ENCODE peak calls at places on chromosomes 7 and 10, in five cellular contexts. One of them, this sample, is unnamed.
A peak's percentile ranks its signal among the peaks of the same experiment; 100 is the strongest.

GRCh38 chr7:149714910-149715471 is 58.4 kb downstream of the ZNF467 start:
- DNase-seq in NB4: no peak
- DNase-seq in cardiac fibroblast: no peak
- DNase-seq in A549: no peak
- DNase-seq in choroid plexus epithelial cell: no peak
- DNase-seq in this sample: no peak

GRCh38 chr10:125089486-125089885 is 70.9 kb downstream of the CTBP2 start:
- DNase-seq in NB4: no peak
- DNase-seq in cardiac fibroblast: no peak
- DNase-seq in A549: no peak
- DNase-seq in choroid plexus epithelial cell: no peak
- DNase-seq in this sample: no peak

GRCh38 chr10:52308251-52309031 is 5.6 kb upstream of the DKK1 start:
- DNase-seq in NB4: peak; percentile 65
- DNase-seq in cardiac fibroblast: peak; percentile 86
- DNase-seq in A549: peak; percentile 80
- DNase-seq in choroid plexus epithelial cell: peak; percentile 91
- DNase-seq in this sample: no peak

GRCh38 chr10:45513586-45513985 is 139.6 kb downstream of the ALOX5 start:
- DNase-seq in NB4: no peak
- DNase-seq in cardiac fibroblast: no peak
- DNase-seq in A549: no peak
- DNase-seq in choroid plexus epithelial cell: no peak
- DNase-seq in this sample: no peak

GRCh38 chr10:131049051-131049450 is 262.5 kb downstream of the TCERG1L start:
- DNase-seq in NB4: no peak
- DNase-seq in cardiac fibroblast: no peak
- DNase-seq in A549: no peak
- DNase-seq in choroid plexus epithelial cell: no peak
- DNase-seq in this sample: no peak

GRCh38 chr7:37901236-37901827 is 15.3 kb downstream of the SFRP4 start:
- DNase-seq in NB4: peak; percentile 79
- DNase-seq in cardiac fibroblast: peak; percentile 73
- DNase-seq in A549: peak; percentile 83
- DNase-seq in choroid plexus epithelial cell: peak; percentile 75
- DNase-seq in this sample: no peak

GRCh38 chr7:36474283-36475010 is 84.8 kb downstream of the ANLN start:
- DNase-seq in NB4: peak; percentile 79
- DNase-seq in cardiac fibroblast: peak; percentile 54
- DNase-seq in A549: no peak
- DNase-seq in choroid plexus epithelial cell: no peak
- DNase-seq in this sample: no peak

GRCh38 chr10:6239213-6239991 is 36.7 kb downstream of the PFKFB3 start:
- DNase-seq in NB4: peak; percentile 94
- DNase-seq in cardiac fibroblast: peak; percentile 97
- DNase-seq in A549: peak; percentile 98
- DNase-seq in choroid plexus epithelial cell: peak; percentile 97
- DNase-seq in this sample: peak; percentile 93

GRCh38 chr10:78970261-78970660 is 98.5 kb upstream of the ZMIZ1 start:
- DNase-seq in NB4: no peak
- DNase-seq in cardiac fibroblast: no peak
- DNase-seq in A549: no peak
- DNase-seq in choroid plexus epithelial cell: no peak
- DNase-seq in this sample: no peak

GRCh38 chr10:78649429-78649828 is 419.3 kb upstream of the ZMIZ1 start:
- DNase-seq in NB4: no peak
- DNase-seq in cardiac fibroblast: no peak
- DNase-seq in A549: no peak
- DNase-seq in choroid plexus epithelial cell: no peak
- DNase-seq in this sample: no peak

GRCh38 chr10:13984647-13985155 is 346.0 kb downstream of the FRMD4A start:
- DNase-seq in NB4: no peak
- DNase-seq in cardiac fibroblast: peak; percentile 99
- DNase-seq in A549: peak; percentile 43
- DNase-seq in choroid plexus epithelial cell: peak; percentile 46
- DNase-seq in this sample: no peak

GRCh38 chr7:29017666-29018065 is 59.5 kb upstream of the TRIL start:
- DNase-seq in NB4: no peak
- DNase-seq in cardiac fibroblast: peak; percentile 8
- DNase-seq in A549: no peak
- DNase-seq in choroid plexus epithelial cell: peak; percentile 74
- DNase-seq in this sample: no peak

GRCh38 chr7:157513682-157514081 is 176.9 kb downstream of the DNAJB6 start:
- DNase-seq in NB4: no peak
- DNase-seq in cardiac fibroblast: no peak
- DNase-seq in A549: no peak
- DNase-seq in choroid plexus epithelial cell: no peak
- DNase-seq in this sample: peak; percentile 10

DNA sequence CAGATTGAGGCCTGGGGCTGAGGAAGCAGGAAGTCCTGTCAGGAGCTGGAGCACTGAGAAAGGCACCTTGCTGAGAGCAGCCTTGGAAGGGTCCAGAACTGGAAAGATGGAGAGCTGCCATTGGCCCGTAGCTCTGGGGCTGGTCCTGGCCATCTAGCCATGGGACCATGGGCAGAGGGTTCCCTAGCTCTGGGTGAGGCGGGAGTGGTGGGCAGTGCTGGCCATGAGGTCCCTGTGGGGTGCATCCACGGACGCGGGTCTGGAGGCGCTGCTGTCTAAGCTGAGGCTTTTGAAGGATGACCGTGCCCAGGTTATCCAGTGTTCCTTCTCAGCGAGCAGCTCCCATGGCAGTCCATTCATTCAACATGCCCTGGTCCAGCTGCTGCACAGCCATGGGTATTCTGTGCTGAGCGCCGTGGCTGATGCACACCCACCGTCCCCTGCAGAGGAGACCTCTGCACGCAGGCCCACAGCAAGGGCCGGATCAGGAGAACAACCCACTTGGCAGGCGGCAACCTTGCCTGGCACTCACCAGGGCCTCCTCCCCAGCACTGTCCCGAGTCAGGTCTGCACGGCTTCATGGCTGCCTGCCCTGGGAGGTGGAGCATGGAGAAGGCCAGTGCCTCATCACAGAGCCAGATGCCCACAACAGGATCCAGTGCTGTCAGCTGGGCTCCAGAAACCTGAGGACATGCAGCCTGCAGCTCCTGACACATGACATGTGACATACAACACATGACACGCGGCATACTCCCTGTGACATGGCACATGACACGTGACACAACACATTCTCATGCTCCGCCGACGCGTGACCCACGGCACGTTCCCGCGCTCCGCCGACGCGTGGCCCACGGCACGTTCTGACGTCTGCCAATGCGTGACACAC is 121.9 kb downstream of the INPP5A start:
- DNase-seq in NB4: no peak
- DNase-seq in cardiac fibroblast: no peak
- DNase-seq in A549: no peak
- DNase-seq in choroid plexus epithelial cell: no peak
- DNase-seq in this sample: no peak
- TF ChIP-seq CTCF in NB4: no peak
- TF ChIP-seq CTCF in cardiac fibroblast: no peak
- TF ChIP-seq CTCF in A549: no peak
- TF ChIP-seq CTCF in choroid plexus epithelial cell: no peak
- TF ChIP-seq CTCF in this sample: no peak

GRCh38 chr7:3923307-3923918 is 622.4 kb downstream of the SDK1 start:
- DNase-seq in NB4: no peak
- DNase-seq in cardiac fibroblast: no peak
- DNase-seq in A549: no peak
- DNase-seq in choroid plexus epithelial cell: no peak
- DNase-seq in this sample: no peak

GRCh38 chr7:3917466-3917865 is 616.4 kb downstream of the SDK1 start:
- DNase-seq in NB4: no peak
- DNase-seq in cardiac fibroblast: no peak
- DNase-seq in A549: no peak
- DNase-seq in choroid plexus epithelial cell: no peak
- DNase-seq in this sample: no peak

GRCh38 chr7:3924277-3924676 is 623.2 kb downstream of the SDK1 start:
- DNase-seq in NB4: no peak
- DNase-seq in cardiac fibroblast: no peak
- DNase-seq in A549: no peak
- DNase-seq in choroid plexus epithelial cell: no peak
- DNase-seq in this sample: no peak

GRCh38 chr7:3918576-3918975 is 617.5 kb downstream of the SDK1 start:
- DNase-seq in NB4: no peak
- DNase-seq in cardiac fibroblast: no peak
- DNase-seq in A549: no peak
- DNase-seq in choroid plexus epithelial cell: no peak
- DNase-seq in this sample: no peak

DNA sequence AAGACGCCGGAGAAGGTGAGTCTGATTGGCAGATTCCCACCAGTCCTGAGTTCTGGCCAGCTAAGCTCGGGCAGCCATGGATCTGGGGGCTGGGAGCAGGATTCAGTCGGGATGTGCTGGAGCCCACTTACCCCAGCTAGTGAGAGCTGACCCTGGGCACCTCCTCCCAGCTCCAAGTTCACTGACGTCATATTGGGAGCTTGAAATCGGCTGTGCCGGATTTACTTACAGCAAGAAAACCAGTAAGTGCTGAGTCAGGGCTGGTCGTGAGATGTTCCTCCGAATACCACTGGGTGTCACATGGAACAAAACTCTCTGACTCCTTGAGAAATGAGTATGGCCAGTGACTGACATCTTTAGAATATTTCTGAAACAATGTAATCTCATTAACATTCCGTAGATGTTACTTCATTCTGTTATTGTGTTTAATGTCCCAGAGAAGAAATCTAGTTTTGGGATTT is 621.2 kb downstream of the SDK1 start:
- DNase-seq in NB4: peak; percentile 74
- DNase-seq in cardiac fibroblast: peak; percentile 97
- DNase-seq in A549: peak; percentile 91
- DNase-seq in choroid plexus epithelial cell: peak; percentile 93
- DNase-seq in this sample: no peak
- TF ChIP-seq CTCF in NB4: peak; percentile 29
- TF ChIP-seq CTCF in cardiac fibroblast: peak; percentile 18
- TF ChIP-seq CTCF in A549: peak; percentile 37
- TF ChIP-seq CTCF in choroid plexus epithelial cell: peak; percentile 33
- TF ChIP-seq CTCF in this sample: no peak

DNA sequence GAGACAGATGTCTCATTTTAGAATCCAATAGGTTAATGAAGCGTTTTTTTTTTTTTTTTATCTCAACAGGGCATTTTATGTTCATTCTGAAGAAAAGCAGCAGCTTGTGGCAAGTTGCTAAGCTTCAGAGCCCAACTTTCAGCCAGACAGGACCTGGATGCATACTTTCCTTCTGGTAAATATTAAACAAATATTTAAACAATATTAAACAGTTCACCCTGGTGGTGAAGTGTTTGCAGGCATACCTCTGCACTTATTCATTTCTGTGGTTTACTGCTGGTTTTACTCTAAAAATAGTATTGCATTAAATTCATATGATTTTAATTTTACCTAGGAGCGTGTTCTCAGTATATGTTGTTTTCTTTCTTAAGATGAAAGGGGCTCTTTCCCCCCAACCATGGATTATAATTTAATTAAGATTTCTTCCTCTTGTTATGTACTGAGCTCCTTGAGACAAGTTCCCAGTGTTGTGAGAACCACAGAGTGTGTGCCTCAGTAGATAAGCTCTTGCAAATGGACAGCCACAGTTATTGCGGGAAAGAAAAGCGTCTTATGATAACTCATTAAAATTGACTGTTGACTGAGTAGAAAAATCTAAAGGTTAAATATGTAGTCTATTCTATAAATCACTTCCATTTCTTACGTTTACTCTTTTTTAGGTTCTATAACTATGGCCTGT is 155.8 kb downstream of the MALRD1 start:
- DNase-seq in NB4: no peak
- DNase-seq in cardiac fibroblast: no peak
- DNase-seq in A549: no peak
- DNase-seq in choroid plexus epithelial cell: peak; percentile 20
- DNase-seq in this sample: no peak
- TF ChIP-seq CTCF in NB4: no peak
- TF ChIP-seq CTCF in cardiac fibroblast: no peak
- TF ChIP-seq CTCF in A549: no peak
- TF ChIP-seq CTCF in choroid plexus epithelial cell: no peak
- TF ChIP-seq CTCF in this sample: no peak

DNA sequence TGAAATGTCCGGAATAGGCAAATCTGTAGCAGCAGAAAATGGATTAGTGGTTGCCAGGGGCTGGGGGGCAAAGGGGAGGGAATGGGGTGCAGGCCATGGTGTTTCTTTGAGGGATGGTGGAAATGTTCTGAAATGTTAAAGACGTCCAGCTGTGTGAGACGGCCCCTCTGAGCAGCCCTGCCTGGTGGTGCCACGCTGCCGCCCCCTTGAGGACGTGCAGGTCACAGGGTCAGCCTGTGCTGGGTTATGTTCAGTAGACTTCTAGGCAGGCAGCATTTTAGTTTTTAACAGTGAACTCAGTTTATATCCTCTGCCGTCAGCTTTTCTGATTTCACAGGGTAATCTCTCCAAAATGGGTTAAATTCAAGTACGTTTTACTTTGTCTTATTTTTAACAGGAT is 9.4 kb downstream of the NUB1 start:
- DNase-seq in NB4: peak; percentile 67
- DNase-seq in cardiac fibroblast: no peak
- DNase-seq in A549: peak; percentile 32
- DNase-seq in choroid plexus epithelial cell: no peak
- DNase-seq in this sample: no peak
- TF ChIP-seq CTCF in NB4: peak; percentile 68
- TF ChIP-seq CTCF in cardiac fibroblast: peak; percentile 14
- TF ChIP-seq CTCF in A549: peak; percentile 35
- TF ChIP-seq CTCF in choroid plexus epithelial cell: no peak
- TF ChIP-seq CTCF in this sample: no peak

GRCh38 chr10:114821915-114822770 is 563 bp downstream of the FHIP2A start:
- DNase-seq in NB4: peak; percentile 76
- DNase-seq in cardiac fibroblast: peak; percentile 42
- DNase-seq in A549: peak; percentile 46
- DNase-seq in choroid plexus epithelial cell: peak; percentile 46
- DNase-seq in this sample: peak; percentile 44
- TF ChIP-seq CTCF in NB4: no peak
- TF ChIP-seq CTCF in cardiac fibroblast: no peak
- TF ChIP-seq CTCF in A549: no peak
- TF ChIP-seq CTCF in choroid plexus epithelial cell: no peak
- TF ChIP-seq CTCF in this sample: peak; percentile 31

This sample was measured in CD14-positive monocyte.